ENCODE peak calls at places on chromosomes 12 and 14, in nine cellular contexts. H, B, F, V, G, Y, E, Z and C are unnamed samples.

GRCh38 chr12:75690556-75690955 is 179.1 kb upstream of the KRR1 start:
- DNase-seq in H (peak), B (peak), F (peak), V (no peak), G (no peak), Y (no peak), E (no peak), Z (no peak), C (peak)

GRCh38 chr12:111297703-111298426 is 71.0 kb downstream of the PHETA1 start:
- DNase-seq in H (no peak), B (no peak), F (no peak), V (no peak), G (no peak), Y (no peak), E (no peak), Z (no peak), C (no peak)

GRCh38 chr14:82694820-82695219 is 1161.2 kb upstream of the SEL1L start:
- DNase-seq in H (no peak), B (no peak), F (no peak), V (no peak), G (no peak), Y (no peak), E (no peak), Z (no peak), C (no peak)

GRCh38 chr12:3252416-3252815 is 175.2 kb downstream of the TSPAN9 start:
- DNase-seq in H (peak), B (no peak), F (no peak), V (no peak), G (no peak), Y (peak), E (no peak), Z (peak), C (no peak)

GRCh38 chr12:131397493-131398181 is 313.3 kb upstream of the SFSWAP start:
- DNase-seq in H (no peak), B (no peak), F (no peak), V (no peak), G (no peak), Y (no peak), E (peak), Z (no peak), C (no peak)

GRCh38 chr12:72368719-72369505 is 96.7 kb downstream of the TRHDE start:
- DNase-seq in H (no peak), B (no peak), F (no peak), V (no peak), G (no peak), Y (no peak), E (no peak), Z (no peak), C (no peak)

GRCh38 chr12:132285991-132286681 is 43.3 kb downstream of the GALNT9 start:
- DNase-seq in H (no peak), B (no peak), F (no peak), V (no peak), G (no peak), Y (no peak), E (no peak), Z (peak), C (no peak)

GRCh38 chr14:103849151-103850013 is 2.0 kb upstream of the PPP1R13B start:
- DNase-seq in H (no peak), B (no peak), F (no peak), V (no peak), G (no peak), Y (no peak), E (peak), Z (no peak), C (no peak)

GRCh38 chr14:77290705-77291104 is 19.7 kb upstream of the NGB start:
- DNase-seq in H (no peak), B (no peak), F (no peak), V (no peak), G (no peak), Y (no peak), E (no peak), Z (no peak), C (peak)

GRCh38 chr12:96786808-96787207 is 120.2 kb upstream of the NEDD1 start:
- DNase-seq in H (no peak), B (no peak), F (no peak), V (no peak), G (no peak), Y (no peak), E (no peak), Z (no peak), C (no peak)

GRCh38 chr14:75977544-75977943 is 4.3 kb downstream of the TGFB3 start:
- DNase-seq in H (no peak), B (no peak), F (no peak), V (no peak), G (no peak), Y (no peak), E (no peak), Z (no peak), C (no peak)

GRCh38 chr12:56836317-56836716 is 73.2 kb downstream of the HSD17B6 start:
- DNase-seq in H (no peak), B (no peak), F (no peak), V (no peak), G (no peak), Y (no peak), E (no peak), Z (peak), C (peak)

GRCh38 chr12:99267038-99267437 is 380.5 kb upstream of the GARIN6 start:
- DNase-seq in H (no peak), B (no peak), F (no peak), V (no peak), G (no peak), Y (no peak), E (no peak), Z (no peak), C (no peak)

GRCh38 chr14:21087294-21088091 is 11.0 kb downstream of the ZNF219 start:
- DNase-seq in H (peak), B (peak), F (no peak), V (peak), G (no peak), Y (no peak), E (peak), Z (no peak), C (peak)

GRCh38 chr14:69316449-69317391 is 56.8 kb downstream of the GALNT16 start:
- DNase-seq in H (peak), B (peak), F (peak), V (no peak), G (no peak), Y (peak), E (peak), Z (peak), C (peak)

GRCh38 chr14:64149921-64150320 is 144.2 kb downstream of the ESR2 start:
- DNase-seq in H (no peak), B (no peak), F (no peak), V (no peak), G (no peak), Y (no peak), E (no peak), Z (peak), C (no peak)

GRCh38 chr14:33679025-33679424 is 271.8 kb downstream of the EGLN3 start:
- DNase-seq in H (no peak), B (no peak), F (no peak), V (no peak), G (no peak), Y (no peak), E (no peak), Z (no peak), C (no peak)

GRCh38 chr14:33675415-33676130 is 275.3 kb downstream of the EGLN3 start:
- DNase-seq in H (no peak), B (no peak), F (no peak), V (no peak), G (no peak), Y (no peak), E (no peak), Z (no peak), C (peak)

GRCh38 chr14:33674716-33675115 is 276.2 kb downstream of the EGLN3 start:
- DNase-seq in H (no peak), B (no peak), F (no peak), V (no peak), G (no peak), Y (no peak), E (no peak), Z (no peak), C (no peak)

GRCh38 chr14:33678012-33678411 is 272.9 kb downstream of the EGLN3 start:
- DNase-seq in H (no peak), B (no peak), F (no peak), V (no peak), G (no peak), Y (no peak), E (no peak), Z (no peak), C (no peak)

GRCh38 chr14:33676135-33676566 is 274.7 kb downstream of the EGLN3 start:
- DNase-seq in H (no peak), B (no peak), F (peak), V (no peak), G (no peak), Y (peak), E (no peak), Z (no peak), C (peak)
- TF ChIP-seq CTCF in H (peak), B (peak), F (peak), V (no peak), G (no peak), Y (peak), E (no peak), Z (no peak), C (peak)

DNA sequence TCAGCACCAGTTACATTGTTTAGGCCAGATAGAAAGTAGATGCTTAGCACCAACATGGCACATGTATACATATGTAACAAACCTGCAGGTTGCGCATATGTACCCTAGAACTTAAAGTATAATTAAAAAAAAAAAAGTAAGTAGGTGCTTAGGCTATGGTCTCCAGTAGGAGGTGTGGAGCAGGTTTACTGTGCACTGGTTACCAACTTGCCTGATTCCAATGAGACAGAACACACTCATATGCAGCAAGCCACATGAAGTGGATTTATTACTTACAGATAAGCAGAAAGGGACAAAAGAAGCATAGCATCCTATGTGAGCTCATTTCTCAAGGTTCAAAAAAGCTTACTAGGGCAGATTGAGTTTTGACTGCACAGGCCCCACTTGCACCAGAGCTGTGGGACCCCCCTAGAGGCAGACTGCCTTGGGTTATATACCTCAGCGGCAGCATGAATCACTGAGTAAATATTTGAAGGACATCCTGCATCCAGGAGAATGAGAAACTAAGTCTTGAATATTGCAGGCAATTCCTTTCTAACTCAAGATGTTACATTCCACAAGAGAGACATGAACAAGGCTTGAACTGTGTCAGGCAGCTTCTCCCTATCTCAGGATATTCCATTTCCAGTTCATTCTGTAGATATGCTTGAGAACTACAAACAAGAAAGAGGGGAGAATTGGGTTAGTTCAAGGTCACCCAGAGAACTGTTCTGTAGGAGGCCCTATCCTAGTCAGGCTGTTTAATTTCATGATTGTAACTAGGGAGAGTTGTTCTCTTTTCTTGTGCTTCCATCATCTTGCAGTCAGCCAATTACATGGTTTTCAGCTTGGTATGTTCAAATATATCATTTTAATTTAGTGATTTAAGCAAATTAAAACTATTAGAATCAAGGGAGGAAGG is 30.1 kb downstream of the LRFN5 start:
- DNase-seq in H (no peak), B (no peak), F (no peak), V (no peak), G (no peak), Y (no peak), E (no peak), Z (no peak), C (no peak)
- TF ChIP-seq CTCF in H (no peak), B (no peak), F (no peak), V (no peak), G (no peak), Y (no peak), E (no peak), Z (no peak), C (no peak)

DNA sequence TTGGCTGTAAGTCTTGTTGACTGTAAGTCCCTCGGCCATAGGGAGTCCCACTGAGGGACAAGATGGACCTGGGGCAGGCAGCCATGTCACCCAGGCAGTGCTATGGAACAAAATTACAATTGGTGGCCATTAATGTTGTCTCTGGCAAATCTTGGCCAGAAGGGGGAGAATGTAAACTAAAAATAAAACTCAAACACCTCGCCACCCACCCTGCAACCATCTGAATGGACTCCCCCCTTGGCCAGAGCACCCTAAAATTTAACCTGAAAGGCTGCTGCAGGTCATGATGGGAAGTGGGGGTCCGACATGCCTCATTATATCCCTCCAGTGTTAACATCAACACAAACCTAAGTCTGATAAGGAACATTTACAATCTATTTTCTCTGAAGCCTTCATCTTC is 8.2 kb downstream of the SLC22A17 start:
- DNase-seq in H (no peak), B (no peak), F (no peak), V (no peak), G (no peak), Y (no peak), E (no peak), Z (no peak), C (no peak)
- TF ChIP-seq CTCF in H (no peak), B (no peak), F (no peak), V (no peak), G (no peak), Y (no peak), E (no peak), Z (no peak), C (peak)

GRCh38 chr12:109393437-109394345 is 46.0 kb downstream of the MYO1H start:
- DNase-seq in H (peak), B (peak), F (peak), V (peak), G (peak), Y (peak), E (no peak), Z (no peak), C (peak)
- TF ChIP-seq CTCF in H (peak), B (peak), F (peak), V (peak), G (peak), Y (peak), E (peak), Z (peak), C (peak)

GRCh38 chr12:30794020-30794419 is 39.3 kb upstream of the CAPRIN2 start:
- DNase-seq in H (no peak), B (no peak), F (no peak), V (no peak), G (no peak), Y (no peak), E (no peak), Z (no peak), C (no peak)

GRCh38 chr12:30795660-30796507 is 41.1 kb upstream of the CAPRIN2 start:
- DNase-seq in H (no peak), B (no peak), F (peak), V (peak), G (peak), Y (peak), E (peak), Z (peak), C (peak)

GRCh38 chr12:30794591-30795409 is 40.0 kb upstream of the CAPRIN2 start:
- DNase-seq in H (no peak), B (peak), F (peak), V (no peak), G (no peak), Y (no peak), E (no peak), Z (no peak), C (peak)

GRCh38 chr12:30796508-30796780 is 41.7 kb upstream of the CAPRIN2 start:
- DNase-seq in H (peak), B (no peak), F (peak), V (no peak), G (no peak), Y (peak), E (no peak), Z (no peak), C (no peak)

GRCh38 chr12:30795410-30795659 is 40.6 kb upstream of the CAPRIN2 start:
- DNase-seq in H (no peak), B (no peak), F (no peak), V (no peak), G (no peak), Y (no peak), E (no peak), Z (no peak), C (no peak)
- TF ChIP-seq CTCF in H (no peak), B (no peak), F (no peak), V (no peak), G (no peak), Y (no peak), E (no peak), Z (no peak), C (no peak)

DNA sequence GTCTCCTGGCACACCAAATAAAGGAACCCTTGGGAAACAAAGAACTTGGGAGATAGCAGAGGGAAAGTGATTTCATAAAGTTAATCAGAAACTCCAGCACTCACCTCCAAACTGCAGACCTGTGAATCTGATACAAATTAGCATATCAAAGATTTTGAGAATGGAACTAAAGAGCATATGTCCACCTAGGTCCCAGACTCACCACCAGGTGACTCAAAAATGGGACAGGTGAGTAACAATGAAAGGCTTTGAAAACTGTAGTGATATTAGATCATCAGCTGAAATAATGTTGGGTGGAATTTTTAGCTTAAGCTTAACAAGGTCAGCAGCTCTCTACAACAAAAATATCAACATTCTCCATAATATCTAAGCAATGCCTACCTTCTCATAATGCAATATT is 214.8 kb downstream of the RERGL start:
- DNase-seq in H (no peak), B (no peak), F (peak), V (no peak), G (no peak), Y (no peak), E (no peak), Z (no peak), C (no peak)
- TF ChIP-seq CTCF in H (no peak), B (no peak), F (no peak), V (no peak), G (no peak), Y (no peak), E (no peak), Z (no peak), C (peak)

DNA sequence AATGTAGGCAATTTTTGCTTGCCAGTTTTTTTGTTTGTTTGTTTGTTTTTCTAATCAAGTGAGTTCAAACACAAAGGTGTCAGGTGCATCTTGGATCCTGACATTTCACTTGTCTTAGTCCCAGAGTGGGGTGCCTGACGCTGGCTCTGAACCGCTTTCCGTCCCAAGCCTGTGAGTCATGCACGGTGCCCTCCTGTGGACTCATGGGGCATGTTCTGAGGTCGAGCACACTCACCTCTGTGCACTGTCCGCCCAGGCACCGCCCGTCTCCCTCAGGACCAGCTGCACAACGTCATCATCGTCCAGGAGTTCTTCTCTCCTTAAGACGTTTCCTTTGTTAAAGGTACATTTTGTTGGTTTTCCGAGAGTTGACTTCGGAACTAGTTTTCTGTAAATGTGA is 98.2 kb downstream of the GLT1D1 start:
- DNase-seq in H (no peak), B (no peak), F (no peak), V (no peak), G (no peak), Y (no peak), E (no peak), Z (no peak), C (no peak)
- TF ChIP-seq CTCF in H (no peak), B (no peak), F (no peak), V (no peak), G (no peak), Y (no peak), E (no peak), Z (no peak), C (no peak)

GRCh38 chr12:12974211-12974610 is 22.2 kb upstream of the GPRC5D start:
- DNase-seq in H (no peak), B (no peak), F (no peak), V (no peak), G (no peak), Y (no peak), E (no peak), Z (no peak), C (no peak)

GRCh38 chr12:12977231-12977630 is 22.8 kb downstream of the HEBP1 start:
- DNase-seq in H (no peak), B (no peak), F (no peak), V (no peak), G (no peak), Y (no peak), E (no peak), Z (no peak), C (no peak)

GRCh38 chr12:12973019-12973418 is 21.0 kb upstream of the GPRC5D start:
- DNase-seq in H (no peak), B (no peak), F (no peak), V (no peak), G (no peak), Y (no peak), E (no peak), Z (no peak), C (no peak)

GRCh38 chr12:12976366-12976765 is 23.7 kb downstream of the HEBP1 start:
- DNase-seq in H (peak), B (peak), F (peak), V (no peak), G (no peak), Y (no peak), E (no peak), Z (no peak), C (peak)

GRCh38 chr12:12975322-12976077 is 23.5 kb upstream of the GPRC5D start:
- DNase-seq in H (no peak), B (no peak), F (peak), V (no peak), G (peak), Y (no peak), E (no peak), Z (no peak), C (peak)
- TF ChIP-seq CTCF in H (peak), B (peak), F (peak), V (no peak), G (peak), Y (no peak), E (no peak), Z (no peak), C (peak)

GRCh38 chr12:49487605-49488004 is 51.2 kb upstream of the KCNH3 start:
- DNase-seq in H (no peak), B (no peak), F (no peak), V (no peak), G (no peak), Y (no peak), E (no peak), Z (no peak), C (no peak)

GRCh38 chr12:49489154-49489553 is 49.7 kb upstream of the KCNH3 start:
- DNase-seq in H (no peak), B (no peak), F (no peak), V (no peak), G (no peak), Y (no peak), E (no peak), Z (no peak), C (no peak)

GRCh38 chr12:49491823-49492222 is 47.0 kb upstream of the KCNH3 start:
- DNase-seq in H (no peak), B (no peak), F (no peak), V (no peak), G (no peak), Y (no peak), E (no peak), Z (no peak), C (peak)

DNA sequence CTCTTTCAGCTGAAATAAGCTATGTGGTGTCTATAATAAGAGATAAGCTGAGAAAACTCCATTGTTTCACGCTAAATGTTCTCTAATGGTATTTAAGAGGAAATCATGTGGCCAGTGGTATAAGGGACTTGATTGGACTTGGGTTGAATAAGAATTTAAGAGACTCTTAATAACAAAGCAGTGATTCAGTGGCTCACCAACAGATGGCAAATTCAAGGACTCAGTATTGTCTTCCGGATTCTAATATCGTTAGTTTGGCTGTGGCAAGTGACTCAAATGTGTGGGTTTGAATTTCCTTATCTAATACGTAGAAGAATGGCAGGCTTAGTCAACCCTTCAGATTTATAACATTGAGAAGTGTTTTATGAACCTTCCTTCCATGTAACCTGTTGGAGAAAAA is 49.1 kb upstream of the KCNH3 start:
- DNase-seq in H (no peak), B (peak), F (no peak), V (no peak), G (no peak), Y (no peak), E (no peak), Z (no peak), C (peak)
- TF ChIP-seq CTCF in H (no peak), B (no peak), F (no peak), V (no peak), G (no peak), Y (no peak), E (no peak), Z (no peak), C (no peak)